ENCODE peak calls at places on chromosomes 12 and 14, in five cellular contexts. G is GM06990, F is GM12865, Q is NT2/D1, V is NCI-H2029. K is an unnamed sample.

GRCh38 chr14:104515811-104516780 is 63.5 kb upstream of the C14orf180 start:
- DNase-seq in G (no peak), F (no peak), Q (no peak), V (no peak), K (no peak)

GRCh38 chr12:107372229-107372658 is 278.9 kb upstream of the CRY1 start:
- DNase-seq in V (no peak), Q (no peak), G (no peak), F (peak; percentile 5), K (no peak)

GRCh38 chr12:75478395-75478794 is 2.2 kb upstream of the GLIPR1 start:
- DNase-seq in Q (no peak), V (no peak), F (peak; percentile 35), G (no peak), K (no peak)

GRCh38 chr12:23540572-23540971 is 408.9 kb downstream of the SOX5 start:
- DNase-seq in G (no peak), Q (no peak), V (no peak), F (no peak), K (no peak)

GRCh38 chr14:89418976-89419375 is 1.9 kb upstream of the FOXN3 start:
- DNase-seq in G (no peak), V (no peak), Q (no peak), F (no peak), K (no peak)

GRCh38 chr12:99910342-99910741 is 74.4 kb downstream of the ANKS1B start:
- DNase-seq in V (no peak), F (peak; percentile 6), G (peak; percentile 18), Q (no peak), K (no peak)

GRCh38 chr14:36522347-36522971 is 2.4 kb upstream of the NKX2-1 start:
- DNase-seq in Q (no peak), G (no peak), V (no peak), F (no peak), K (no peak)

GRCh38 chr14:51454351-51454750 is 197.4 kb upstream of the FRMD6 start:
- DNase-seq in G (no peak), V (no peak), Q (no peak), F (no peak), K (no peak)

GRCh38 chr12:6827437-6827894 is 741 bp upstream of the P3H3 start:
- DNase-seq in Q (peak; percentile 96), V (peak; percentile 45), G (no peak), F (no peak), K (peak; percentile 78)

K was measured in NCI-H774.